ENCODE peak calls at places on chromosomes 13 and 19, in four cellular contexts. L is tibial nerve, A is AG04450, P is A673. N is an unnamed sample.

GRCh38 chr19:19599190-19599535 is 19.3 kb downstream of the PBX4 start:
- DNase-seq in L (no peak), P (no peak), A (no peak), N (peak; percentile 50)

GRCh38 chr19:58386166-58386575 is 898 bp upstream of the RPS5 start:
- DNase-seq in A (no peak), P (no peak), L (no peak), N (no peak)

GRCh38 chr19:47255947-47256687 is at the start of gene CCDC9:
- DNase-seq in A (peak; percentile 89), L (peak; percentile 92), P (peak; percentile 98), N (peak; percentile 97)

GRCh38 chr19:46287585-46287984 is 9.3 kb upstream of the HIF3A start:
- DNase-seq in P (peak; percentile 50), L (no peak), A (no peak), N (no peak)

GRCh38 chr13:87376081-87376480 is 295.1 kb upstream of the SLITRK5 start:
- DNase-seq in P (peak; percentile 6), L (no peak), A (no peak), N (no peak)

GRCh38 chr13:21240586-21240985 is 64.1 kb downstream of the MRPL57 start:
- DNase-seq in L (no peak), P (peak; percentile 96), A (no peak), N (no peak)

GRCh38 chr19:44856438-44857083 is 10.5 kb downstream of the NECTIN2 start:
- DNase-seq in L (no peak), P (no peak), A (no peak), N (no peak)

GRCh38 chr13:59247166-59247565 is 916.6 kb downstream of the DIAPH3 start:
- DNase-seq in L (no peak), P (no peak), A (no peak), N (no peak)

GRCh38 chr19:802497-802887 is 5.2 kb downstream of the PTBP1 start:
- DNase-seq in P (peak; percentile 72), L (no peak), A (no peak), N (no peak)

GRCh38 chr13:82749551-82749950 is 1132.7 kb downstream of the SLITRK1 start:
- DNase-seq in A (no peak), P (no peak), L (no peak), N (no peak)

GRCh38 chr13:102838982-102839381 is 6.8 kb upstream of the ERCC5 start:
- DNase-seq in L (no peak), A (no peak), P (no peak), N (no peak)

GRCh38 chr13:39586142-39586541 is 16.9 kb downstream of the LHFPL6 start:
- DNase-seq in P (no peak), L (no peak), A (no peak), N (no peak)

GRCh38 chr19:43798546-43799409 is 3.5 kb downstream of the LYPD5 start:
- DNase-seq in L (no peak), P (peak; percentile 39), A (no peak), N (peak; percentile 26)

GRCh38 chr19:9917322-9917721 is 19.0 kb downstream of the OLFM2 start:
- DNase-seq in L (no peak), P (peak; percentile 82), A (no peak), N (no peak)

GRCh38 chr13:41077475-41077874 is 16.2 kb downstream of the WBP4 start:
- DNase-seq in A (no peak), P (no peak), L (no peak), N (no peak)

GRCh38 chr19:19554074-19555023 is 16.3 kb downstream of the CILP2 start:
- DNase-seq in L (peak; percentile 49), A (no peak), P (peak; percentile 61), N (no peak)

GRCh38 chr19:35404879-35405622 is 34.2 kb downstream of the GPR42 start:
- DNase-seq in P (peak; percentile 19), L (no peak), A (peak; percentile 16), N (peak; percentile 72)

GRCh38 chr13:110824901-110825300 is 90.0 kb downstream of the ANKRD10 start:
- DNase-seq in A (no peak), L (no peak), P (no peak), N (no peak)

GRCh38 chr13:78606471-78607408 is 3.4 kb upstream of the POU4F1 start:
- DNase-seq in L (no peak), P (no peak), A (no peak), N (no peak)

GRCh38 chr19:29704562-29705558 is 10.2 kb downstream of the C19orf12 start:
- DNase-seq in A (no peak), L (no peak), P (no peak), N (no peak)

GRCh38 chr13:85277753-85278152 is 521.5 kb downstream of the SLITRK6 start:
- DNase-seq in L (no peak), P (peak; percentile 50), A (no peak), N (no peak)

GRCh38 chr13:95392597-95392996 is 91.3 kb upstream of the ABCC4 start:
- DNase-seq in L (no peak), P (no peak), A (no peak), N (no peak)

GRCh38 chr19:38980583-38981374 is 5.2 kb upstream of the FBXO17 start:
- DNase-seq in P (no peak), A (no peak), L (no peak), N (no peak)

GRCh38 chr19:2207991-2208860 is 27.9 kb downstream of the PLEKHJ1 start:
- DNase-seq in P (peak; percentile 82), A (no peak), L (peak; percentile 65), N (no peak)

GRCh38 chr13:82947121-82948077 is 934.9 kb downstream of the SLITRK1 start:
- DNase-seq in L (no peak), P (no peak), A (no peak), N (no peak)

GRCh38 chr13:26222523-26223046 is 471 bp upstream of the RNF6 start:
- DNase-seq in L (no peak), A (no peak), P (no peak), N (no peak)

GRCh38 chr13:26229080-26229615 is 7.0 kb upstream of the RNF6 start:
- DNase-seq in P (no peak), L (no peak), A (no peak), N (no peak)

GRCh38 chr13:26227396-26227971 is 5.4 kb upstream of the RNF6 start:
- DNase-seq in L (no peak), A (no peak), P (no peak), N (no peak)

GRCh38 chr13:26228080-26228479 is 6.0 kb upstream of the RNF6 start:
- DNase-seq in A (no peak), L (no peak), P (no peak), N (no peak)

GRCh38 chr13:26226209-26226608 is 4.1 kb upstream of the RNF6 start:
- DNase-seq in A (no peak), L (no peak), P (no peak), N (no peak)
- H3K4me3 ChIP-seq in A (no peak overlapping the region), L (no peak overlapping the region), P (no peak overlapping the region), N (no peak overlapping the region)

GRCh38 chr19:56547535-56547934 is 8.8 kb downstream of the ZFP28 start:
- DNase-seq in P (peak; percentile 4), L (no peak), A (no peak), N (no peak)
- TF ChIP-seq CTCF in P (peak; percentile 48), L (no peak), A (peak; percentile 10), N (no peak)

DNA sequence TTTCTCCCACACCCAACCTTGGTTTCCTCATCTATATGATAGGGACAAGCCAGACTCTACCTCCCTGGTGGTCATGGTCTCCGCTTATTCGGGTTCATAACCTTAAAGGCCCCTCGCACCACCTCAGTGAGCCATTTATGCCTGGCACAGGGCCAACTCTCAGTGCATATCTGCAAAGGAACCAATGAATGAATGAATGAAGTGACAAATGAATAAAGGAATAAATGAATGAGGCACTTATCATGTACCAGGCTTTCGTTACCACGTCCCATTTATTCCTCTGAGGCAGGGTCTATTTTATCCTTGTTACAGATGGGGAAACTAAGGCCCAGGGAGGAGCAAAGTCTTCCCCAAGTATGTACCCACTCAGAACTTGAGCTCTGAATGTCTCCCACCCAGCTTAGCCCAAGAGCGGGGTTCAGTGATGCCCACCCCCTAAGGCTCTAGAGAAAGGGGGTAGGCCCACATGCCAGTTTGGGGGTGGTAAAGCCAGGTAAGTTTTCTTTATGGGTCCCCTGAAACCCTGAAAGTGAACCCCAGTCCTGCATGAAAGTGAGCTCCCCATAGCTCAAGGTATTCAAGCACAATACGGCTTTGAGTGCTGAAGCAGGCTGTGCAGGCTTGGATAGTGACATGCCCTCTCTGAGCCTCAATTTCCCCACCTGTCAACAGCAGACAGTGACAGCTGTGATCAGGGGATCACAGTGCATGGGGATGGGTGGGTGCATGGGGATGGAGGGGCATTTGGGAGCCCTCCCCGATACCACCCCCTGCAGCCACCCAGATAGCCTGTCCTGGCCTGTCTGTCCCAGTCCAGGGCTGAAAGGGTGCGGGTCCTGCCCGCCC is 490 bp upstream of the SLC5A5 start:
- DNase-seq in P (no peak), A (no peak), L (no peak), N (no peak)
- H3K27me3 ChIP-seq in P (peaks cover 54% of the 10 kb centered on the region), A (peaks cover 57% of the 10 kb centered on the region), L (peaks cover 68% of the 10 kb centered on the region), N (no peaks in the 10 kb centered on the region)

GRCh38 chr19:55068803-55069136 is 5.8 kb upstream of the RDH13 start:
- DNase-seq in A (no peak), P (no peak), L (no peak), N (no peak)
- H3K4me3 ChIP-seq in A (no peak overlapping the region), P (peak overlapping the region; percentile 4), L (no peak overlapping the region), N (no peak overlapping the region)

GRCh38 chr19:12736854-12737665 is at the start of gene GET3:
- DNase-seq in P (peak; percentile 99), A (peak; percentile 100), L (peak; percentile 93), N (peak; percentile 85)
- TF ChIP-seq CTCF in P (no peak), A (no peak), L (no peak), N (no peak)

GRCh38 chr19:18478545-18479311 is 40.8 kb upstream of the ISYNA1 start:
- DNase-seq in A (peak; percentile 58), P (peak; percentile 78), L (peak; percentile 80), N (peak; percentile 67)
- H3K27me3 ChIP-seq in A (no peaks in the 10 kb centered on the region), P (no peaks in the 10 kb centered on the region), L (no peaks in the 10 kb centered on the region), N (no peaks in the 10 kb centered on the region)

GRCh38 chr19:12885749-12886706 is 973 bp downstream of the KLF1 start:
- DNase-seq in L (no peak), P (no peak), A (no peak), N (no peak)

GRCh38 chr19:12882589-12882988 is 1.3 kb upstream of the DNASE2 start:
- DNase-seq in A (no peak), P (no peak), L (no peak), N (no peak)

GRCh38 chr19:12884202-12884601 is 2.8 kb downstream of the KLF1 start:
- DNase-seq in A (no peak), P (no peak), L (no peak), N (no peak)

GRCh38 chr19:12884926-12885748 is 1.9 kb downstream of the KLF1 start:
- DNase-seq in P (peak; percentile 77), A (no peak), L (no peak), N (peak; percentile 96)

GRCh38 chr19:12884627-12884925 is 2.4 kb downstream of the KLF1 start:
- DNase-seq in P (no peak), L (no peak), A (no peak), N (no peak)
- H3K4me3 ChIP-seq in P (peak overlapping the region; percentile 46), L (no peak overlapping the region), A (no peak overlapping the region), N (peak overlapping the region; percentile 55)

DNA sequence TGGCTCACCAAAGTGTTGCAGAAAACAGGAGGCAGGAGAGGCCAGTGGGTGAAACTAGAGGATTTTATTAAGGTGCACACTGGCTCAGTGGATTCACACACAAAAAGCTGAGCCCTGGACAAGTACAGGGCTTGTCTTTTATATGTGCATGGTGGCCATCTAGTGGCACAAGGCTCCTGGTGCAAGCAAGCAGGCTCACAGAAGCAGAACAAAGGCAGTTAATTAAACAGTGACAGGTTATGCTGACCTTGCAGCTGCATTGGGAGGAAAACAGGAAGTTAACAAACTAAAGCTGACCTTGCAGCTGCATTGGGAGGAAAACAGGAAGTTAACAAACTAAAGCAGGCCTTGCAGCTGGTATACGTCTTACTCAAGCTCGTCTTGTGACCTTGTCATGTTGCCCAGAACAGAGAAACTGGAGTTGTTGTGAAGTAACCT is 65.3 kb upstream of the ZNF681 start:
- DNase-seq in P (peak; percentile 0), A (no peak), L (no peak), N (peak; percentile 14)
- TF ChIP-seq CTCF in P (no peak), A (no peak), L (no peak), N (peak; percentile 24)

N was measured in GM06990.